ENCODE peak calls at places on chromosome X, in six cellular contexts. F is uterus, G is adipocyte, N is breast epithelium, Q is cardiac muscle cell, J is A549. M is an unnamed sample. For H3K4me1, the result is how much of the 10 kb centered on the place peaks cover.

GRCh38 chrX:136839196-136839595 is 41.3 kb downstream of the RBMX start:
- DNase-seq in F (no peak), N (no peak), J (no peak), G (peak), Q (no peak), M (no peak)

GRCh38 chrX:141469469-141469868 is 115.1 kb downstream of the SPANXA1 start:
- DNase-seq in F (no peak), N (no peak), G (peak), J (peak), Q (no peak), M (no peak)

GRCh38 chrX:101377542-101377941 is 8.4 kb downstream of the BTK start:
- DNase-seq in Q (no peak), G (no peak), N (no peak), J (no peak), F (no peak), M (no peak)

GRCh38 chrX:34848281-34848680 is 94.3 kb upstream of the FAM47B start:
- DNase-seq in F (no peak), J (no peak), N (no peak), Q (no peak), G (peak), M (no peak)

GRCh38 chrX:47690175-47690574 is 31.2 kb upstream of the UXT start:
- DNase-seq in Q (no peak), G (no peak), N (no peak), F (no peak), J (no peak), M (no peak)

GRCh38 chrX:75784689-75785491 is at the start of gene MAGEE2:
- DNase-seq in Q (no peak), G (no peak), N (no peak), F (peak), J (no peak), M (no peak)

GRCh38 chrX:24117288-24117687 is 32.2 kb upstream of the ZFX start:
- DNase-seq in N (no peak), G (peak), J (no peak), Q (no peak), F (peak), M (no peak)

GRCh38 chrX:123860506-123860840 is 620 bp downstream of the XIAP start:
- DNase-seq in N (no peak), J (peak), F (no peak), Q (no peak), G (no peak), M (peak)

GRCh38 chrX:53476371-53476770 is 42.2 kb upstream of the HSD17B10 start:
- DNase-seq in N (no peak), F (no peak), Q (no peak), G (peak), J (no peak), M (no peak)

GRCh38 chrX:49249616-49250015 is 14.3 kb downstream of the CCDC22 start:
- DNase-seq in N (no peak), J (no peak), Q (no peak), G (no peak), F (no peak), M (no peak)

GRCh38 chrX:2584659-2585470 is 84.1 kb upstream of the DHRSX start:
- DNase-seq in Q (no peak), G (no peak), F (no peak), J (no peak), N (no peak), M (no peak)

GRCh38 chrX:21741869-21742701 is 15.8 kb downstream of the SMPX start:
- DNase-seq in Q (peak), N (no peak), F (no peak), G (no peak), J (no peak), M (no peak)

GRCh38 chrX:140815868-140816267 is 106.3 kb downstream of the LINC00632 start:
- DNase-seq in G (peak), N (no peak), J (no peak), Q (no peak), F (no peak), M (no peak)

GRCh38 chrX:45602151-45602550 is 401.5 kb upstream of the DIPK2B start:
- DNase-seq in Q (no peak), F (no peak), N (no peak), J (no peak), G (peak), M (no peak)

GRCh38 chrX:44816369-44816768 is 27.5 kb upstream of the DUSP21 start:
- DNase-seq in F (no peak), N (no peak), J (no peak), G (no peak), Q (no peak), M (no peak)

GRCh38 chrX:47573334-47574095 is 8.7 kb upstream of the TIMP1 start:
- DNase-seq in N (no peak), G (no peak), J (no peak), F (peak), Q (peak), M (no peak)

GRCh38 chrX:102546818-102547493 is 30.4 kb upstream of the TMSB15A start:
- DNase-seq in F (no peak), Q (no peak), N (no peak), J (no peak), G (no peak), M (no peak)

GRCh38 chrX:71661919-71662318 is 5.4 kb upstream of the LOC101059915 start:
- DNase-seq in J (no peak), N (no peak), F (no peak), Q (no peak), G (no peak), M (no peak)

GRCh38 chrX:47873123-47873522 is 36.4 kb downstream of the ZNF81 start:
- DNase-seq in F (no peak), N (no peak), G (no peak), J (no peak), Q (no peak), M (no peak)

GRCh38 chrX:68732906-68733493 is 85.5 kb downstream of the STARD8 start:
- DNase-seq in J (peak), G (peak), N (no peak), Q (peak), F (peak), M (peak)

GRCh38 chrX:47590984-47591383 is 8.7 kb downstream of the TIMP1 start:
- DNase-seq in G (no peak), N (no peak), Q (no peak), F (no peak), J (no peak), M (no peak)

GRCh38 chrX:44872319-44872816 is 620 bp upstream of the KDM6A start:
- DNase-seq in J (peak), F (no peak), Q (no peak), G (peak), N (peak), M (no peak)

GRCh38 chrX:148774276-148774675 is 273.9 kb downstream of the AFF2 start:
- DNase-seq in G (no peak), F (no peak), N (no peak), Q (no peak), J (no peak), M (no peak)

GRCh38 chrX:20437678-20438077 is 171.0 kb upstream of the RPS6KA3 start:
- DNase-seq in G (no peak), N (no peak), F (no peak), Q (no peak), J (no peak), M (no peak)

GRCh38 chrX:10111364-10112148 is 45.2 kb upstream of the CLCN4 start:
- DNase-seq in G (peak), J (no peak), N (no peak), Q (no peak), F (no peak), M (peak)

GRCh38 chrX:110374544-110374943 is 15.9 kb downstream of the RTL9 start:
- DNase-seq in F (no peak), J (no peak), N (no peak), Q (no peak), G (no peak), M (no peak)

GRCh38 chrX:64842492-64842891 is 133.8 kb downstream of the ZC4H2 start:
- DNase-seq in G (no peak), Q (no peak), F (no peak), J (no peak), N (no peak), M (no peak)

GRCh38 chrX:17525762-17526555 is 151.0 kb downstream of the NHS start:
- DNase-seq in G (peak), J (no peak), F (no peak), Q (no peak), N (no peak), M (no peak)

GRCh38 chrX:105822138-105823091 is at the start of gene NRK:
- DNase-seq in N (peak), G (peak), J (no peak), Q (peak), F (peak), M (no peak)

GRCh38 chrX:19824603-19825002 is 62.8 kb downstream of the SH3KBP1 start:
- DNase-seq in Q (no peak), N (no peak), J (no peak), G (no peak), F (no peak), M (no peak)

GRCh38 chrX:148691456-148691855 is 191.0 kb downstream of the AFF2 start:
- DNase-seq in J (no peak), F (no peak), N (no peak), Q (no peak), G (no peak), M (no peak)

GRCh38 chrX:45765726-45766125 is 565.0 kb upstream of the DIPK2B start:
- DNase-seq in J (no peak), N (no peak), F (no peak), Q (no peak), G (no peak), M (no peak)

GRCh38 chrX:65902011-65902410 is 137.9 kb downstream of the VSIG4 start:
- DNase-seq in F (no peak), N (no peak), Q (no peak), J (no peak), G (no peak), M (no peak)

GRCh38 chrX:54419559-54420302 is 20.5 kb upstream of the TSR2 start:
- DNase-seq in J (no peak), Q (no peak), F (no peak), N (no peak), G (no peak), M (no peak)

GRCh38 chrX:9436812-9437211 is 28.0 kb upstream of the TBL1X start:
- DNase-seq in Q (no peak), N (no peak), F (no peak), G (no peak), J (no peak), M (no peak)

GRCh38 chrX:151789179-151789800 is 54.7 kb downstream of the CNGA2 start:
- DNase-seq in Q (no peak), J (peak), N (peak), F (peak), G (peak), M (no peak)

GRCh38 chrX:129540725-129541184 is 696 bp downstream of the OCRL start:
- DNase-seq in F (no peak), N (no peak), G (peak), Q (peak), J (peak), M (no peak)

GRCh38 chrX:148385471-148385870 is 114.9 kb upstream of the AFF2 start:
- DNase-seq in F (no peak), Q (no peak), N (no peak), G (no peak), J (no peak), M (no peak)

GRCh38 chrX:38880460-38880859 is 79.2 kb downstream of the MID1IP1 start:
- DNase-seq in N (no peak), F (no peak), Q (no peak), G (no peak), J (peak), M (no peak)
- H3K4me1 ChIP-seq in N (under half), F (under half), Q (under half), G (under half), J (under half), M (under half)

DNA sequence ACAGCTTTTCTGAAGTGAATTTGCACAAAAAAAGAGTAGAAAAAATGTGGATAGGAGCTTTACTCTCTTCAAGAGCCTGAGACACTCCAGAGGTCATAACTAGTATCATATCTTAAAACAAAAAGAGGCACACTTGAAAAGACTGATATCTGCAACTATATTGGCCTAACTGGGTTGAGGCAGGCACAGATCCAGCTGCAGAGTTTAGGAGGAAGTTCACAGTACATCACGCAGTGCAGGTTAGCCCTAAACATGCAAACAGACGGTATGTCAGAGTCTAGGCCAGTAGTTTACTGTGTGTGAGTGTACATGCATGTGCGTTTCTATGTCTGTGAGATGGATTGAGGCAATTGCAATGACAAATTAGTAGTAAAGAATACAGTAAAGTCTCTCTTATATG is 24.2 kb upstream of the CT47A1 start:
- DNase-seq in F (no peak), G (no peak), Q (no peak), N (no peak), J (no peak), M (no peak)
- H3K4me1 ChIP-seq in F (under half), G (under half), Q (under half), N (under half), J (under half), M (under half)

GRCh38 chrX:154351183-154352011 is 23.0 kb downstream of the FLNA start:
- DNase-seq in Q (no peak), J (no peak), G (no peak), N (no peak), F (no peak), M (no peak)

GRCh38 chrX:154354013-154354412 is 20.4 kb downstream of the FLNA start:
- DNase-seq in Q (no peak), F (no peak), N (no peak), J (no peak), G (no peak), M (no peak)

GRCh38 chrX:154352012-154352401 is 22.4 kb downstream of the FLNA start:
- DNase-seq in Q (peak), G (no peak), F (no peak), N (no peak), J (no peak), M (no peak)

GRCh38 chrX:154353172-154353843 is 21.1 kb downstream of the FLNA start:
- DNase-seq in Q (no peak), N (no peak), J (no peak), G (no peak), F (no peak), M (no peak)

DNA sequence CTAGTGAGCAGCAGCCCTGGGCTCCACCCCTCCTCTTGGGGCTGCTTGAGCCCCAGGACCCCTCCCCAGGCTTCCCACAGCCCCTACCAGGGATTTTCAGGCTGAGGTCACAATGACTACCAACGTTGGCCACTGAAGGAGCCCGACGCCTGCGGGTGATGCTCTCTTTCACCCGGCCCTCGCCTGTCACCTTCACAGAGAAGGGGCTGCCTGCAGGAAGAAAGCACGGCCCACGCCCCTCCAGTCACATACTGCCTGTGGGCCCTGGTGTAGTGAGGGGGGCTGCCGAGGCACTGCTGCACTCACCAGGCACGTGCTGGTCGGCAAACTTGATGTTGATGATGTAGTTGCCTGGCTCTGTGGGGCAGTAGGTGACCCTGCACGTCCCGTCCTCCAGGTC is 22.0 kb downstream of the FLNA start:
- DNase-seq in Q (no peak), J (no peak), F (no peak), N (no peak), G (no peak), M (no peak)
- H3K4me1 ChIP-seq in Q (under half), J (half or more), F (under half), N (under half), G (under half), M (half or more)

DNA sequence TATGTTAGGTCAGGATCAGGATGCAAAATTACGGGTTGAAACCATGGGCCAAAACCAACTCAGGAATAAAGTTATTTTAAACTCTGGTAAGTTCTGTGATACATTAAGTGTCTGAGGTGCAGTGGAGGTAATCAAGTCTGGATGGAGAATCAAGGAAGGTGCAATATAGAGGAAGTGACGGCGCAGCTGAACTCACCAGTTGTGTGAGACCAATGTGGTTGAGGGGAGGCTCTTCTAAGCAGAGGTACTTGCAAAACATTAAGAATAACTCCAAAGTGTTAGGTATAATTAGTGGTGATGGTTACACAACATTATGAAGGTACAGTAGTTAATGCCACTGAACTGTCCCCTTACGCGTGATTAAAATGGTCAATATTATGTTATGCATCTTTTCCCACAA is 19.7 kb downstream of the GAB3 start:
- DNase-seq in J (no peak), G (no peak), F (no peak), Q (no peak), N (no peak), M (no peak)
- H3K4me1 ChIP-seq in J (half or more), G (half or more), F (under half), Q (under half), N (under half), M (under half)

DNA sequence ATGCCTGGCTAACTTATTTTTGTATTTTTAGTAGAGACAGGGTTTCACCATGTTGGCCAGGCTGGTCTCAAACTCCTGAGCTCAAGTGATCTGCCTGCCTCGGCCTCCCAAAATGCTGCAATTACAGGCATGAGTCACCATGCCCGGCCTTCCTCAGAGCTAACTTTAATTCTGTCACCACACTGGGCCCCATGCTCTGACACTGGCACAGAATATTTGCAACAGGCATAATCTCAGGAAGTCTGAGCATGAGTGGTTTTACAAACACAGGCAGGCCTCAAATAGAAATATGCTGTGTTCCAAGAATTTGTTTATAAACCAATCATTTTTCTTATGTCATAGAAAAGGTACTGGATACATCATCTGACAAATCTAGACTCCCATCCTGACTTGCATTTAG is 32.7 kb upstream of the FAM9C start:
- DNase-seq in J (no peak), Q (no peak), F (no peak), G (peak), N (no peak), M (no peak)
- H3K4me1 ChIP-seq in J (under half), Q (under half), F (under half), G (under half), N (under half), M (under half)

GRCh38 chrX:108396986-108397385 is 41.2 kb downstream of the COL4A6 start:
- DNase-seq in N (no peak), J (no peak), Q (no peak), F (no peak), G (no peak), M (no peak)

GRCh38 chrX:108399427-108400165 is 38.6 kb downstream of the COL4A6 start:
- DNase-seq in J (no peak), G (peak), Q (no peak), F (no peak), N (no peak), M (no peak)

GRCh38 chrX:108397627-108398392 is 40.4 kb downstream of the COL4A6 start:
- DNase-seq in G (peak), Q (no peak), N (no peak), F (no peak), J (no peak), M (no peak)

GRCh38 chrX:108396188-108396885 is 41.9 kb downstream of the COL4A6 start:
- DNase-seq in Q (peak), G (no peak), F (no peak), J (no peak), N (no peak), M (no peak)
- H3K4me1 ChIP-seq in Q (under half), G (under half), F (under half), J (half or more), N (under half), M (under half)

GRCh38 chrX:40176256-40176978 is 78.7 kb upstream of the BCOR start:
- DNase-seq in G (peak), Q (peak), F (peak), J (peak), N (no peak), M (peak)

GRCh38 chrX:40177489-40177888 is 79.7 kb upstream of the BCOR start:
- DNase-seq in N (no peak), J (no peak), G (no peak), Q (no peak), F (no peak), M (no peak)

GRCh38 chrX:40177942-40178715 is 80.4 kb upstream of the BCOR start:
- DNase-seq in F (no peak), N (no peak), Q (no peak), G (no peak), J (no peak), M (no peak)

GRCh38 chrX:40175416-40176255 is 77.9 kb upstream of the BCOR start:
- DNase-seq in F (peak), J (peak), G (peak), Q (peak), N (no peak), M (peak)

DNA sequence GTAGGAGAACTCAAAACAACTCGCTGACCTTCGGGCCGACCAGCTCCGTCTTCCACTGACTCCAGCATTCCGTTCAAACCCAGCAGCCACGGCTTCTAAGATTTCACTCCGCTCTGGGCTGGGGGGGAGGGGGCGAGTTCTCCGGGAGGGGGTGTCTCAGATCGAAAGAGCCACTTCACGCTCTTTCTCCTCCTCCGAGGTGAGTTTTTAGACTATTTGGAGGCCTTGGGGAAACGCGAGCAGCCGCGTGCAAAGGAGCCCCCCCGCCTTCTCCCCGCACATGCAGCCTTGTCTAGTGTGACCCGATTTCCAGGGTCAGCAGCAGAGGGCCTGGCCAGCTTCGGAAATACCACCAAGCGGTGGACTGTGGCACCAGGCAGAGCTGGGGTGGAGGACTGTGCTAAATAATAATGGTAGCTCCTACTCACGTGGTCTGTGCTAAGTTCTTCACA is 79.2 kb upstream of the BCOR start:
- DNase-seq in F (peak), J (no peak), Q (peak), N (no peak), G (no peak), M (no peak)
- H3K4me1 ChIP-seq in F (under half), J (under half), Q (under half), N (under half), G (under half), M (under half)

GRCh38 chrX:118726887-118727685 is at the start of gene IL13RA1:
- DNase-seq in F (peak), Q (peak), N (peak), J (peak), G (peak), M (no peak)
- H3K4me1 ChIP-seq in F (under half), Q (under half), N (under half), J (under half), G (under half), M (under half)

M was measured in effector memory CD4-positive, alpha-beta T cell.